ENCODE peak calls at places on chromosome 18, in six cellular contexts. C, G, E, D, F and V are unnamed samples.

GRCh38 chr18:78875268-78875997 is 104.2 kb upstream of the SALL3 start:
- DNase-seq in C (peak; percentile 12), G (no peak), E (no peak), D (no peak), F (peak; percentile 10), V (no peak)

GRCh38 chr18:25875574-25875973 is 214.8 kb downstream of the SS18 start:
- DNase-seq in C (no peak), G (no peak), E (no peak), D (no peak), F (no peak), V (no peak)

GRCh38 chr18:10070581-10071000 is 156.8 kb downstream of the VAPA start:
- DNase-seq in C (no peak), G (no peak), E (peak; percentile 56), D (no peak), F (no peak), V (no peak)

GRCh38 chr18:70151554-70152130 is 53.8 kb downstream of the RTTN start:
- DNase-seq in C (no peak), G (no peak), E (no peak), D (no peak), F (no peak), V (no peak)

GRCh38 chr18:2050016-2050415 is 521.3 kb downstream of the METTL4 start:
- DNase-seq in C (no peak), G (no peak), E (no peak), D (no peak), F (no peak), V (no peak)

GRCh38 chr18:68053290-68053689 is 536.8 kb upstream of the DSEL start:
- DNase-seq in C (no peak), G (no peak), E (no peak), D (no peak), F (no peak), V (no peak)

GRCh38 chr18:3093624-3094354 is 80.8 kb upstream of the LPIN2 start:
- DNase-seq in C (no peak), G (no peak), E (no peak), D (no peak), F (no peak), V (no peak)

GRCh38 chr18:13376841-13377351 is 158.3 kb downstream of the LDLRAD4 start:
- DNase-seq in C (no peak), G (no peak), E (no peak), D (no peak), F (peak; percentile 69), V (no peak)

GRCh38 chr18:58005885-58006523 is 38.0 kb upstream of the NEDD4L start:
- DNase-seq in C (no peak), G (no peak), E (no peak), D (no peak), F (no peak), V (no peak)

GRCh38 chr18:37456395-37456794 is 109.2 kb downstream of the CELF4 start:
- DNase-seq in C (no peak), G (no peak), E (no peak), D (no peak), F (no peak), V (no peak)

GRCh38 chr18:6414118-6414722 is 491 bp downstream of the L3MBTL4 start:
- DNase-seq in C (peak; percentile 24), G (no peak), E (no peak), D (peak; percentile 92), F (no peak), V (no peak)

GRCh38 chr18:2420367-2420766 is 150.9 kb downstream of the METTL4 start:
- DNase-seq in C (no peak), G (no peak), E (no peak), D (no peak), F (no peak), V (no peak)

GRCh38 chr18:23565916-23566547 is 20.3 kb downstream of the NPC1 start:
- DNase-seq in C (no peak), G (no peak), E (no peak), D (no peak), F (no peak), V (no peak)

GRCh38 chr18:29523371-29523770 is 1346.4 kb upstream of the CDH2 start:
- DNase-seq in C (no peak), G (no peak), E (no peak), D (no peak), F (no peak), V (no peak)

GRCh38 chr18:55868909-55869308 is 280.9 kb upstream of the TCF4 start:
- DNase-seq in C (no peak), G (no peak), E (peak; percentile 31), D (no peak), F (no peak), V (no peak)

GRCh38 chr18:57243624-57244179 is 96.8 kb downstream of the BOD1L2 start:
- DNase-seq in C (no peak), G (no peak), E (no peak), D (no peak), F (no peak), V (no peak)

GRCh38 chr18:47756364-47757016 is 174.0 kb downstream of the SMAD2 start:
- DNase-seq in C (peak; percentile 41), G (peak; percentile 50), E (peak; percentile 32), D (peak; percentile 79), F (peak; percentile 19), V (no peak)

GRCh38 chr18:48264508-48264907 is 144.7 kb downstream of the ZBTB7C start:
- DNase-seq in C (no peak), G (no peak), E (no peak), D (no peak), F (no peak), V (peak; percentile 14)

GRCh38 chr18:77111449-77112160 is 21.0 kb downstream of the MBP start:
- DNase-seq in C (no peak), G (no peak), E (no peak), D (no peak), F (no peak), V (no peak)

GRCh38 chr18:22846088-22846683 is 86.9 kb upstream of the RBBP8 start:
- DNase-seq in C (no peak), G (no peak), E (no peak), D (no peak), F (no peak), V (no peak)

GRCh38 chr18:505483-506122 is 5.1 kb upstream of the COLEC12 start:
- DNase-seq in C (no peak), G (no peak), E (no peak), D (no peak), F (no peak), V (no peak)

GRCh38 chr18:54426085-54426665 is 68.5 kb downstream of the C18orf54 start:
- DNase-seq in C (no peak), G (no peak), E (no peak), D (no peak), F (no peak), V (no peak)

GRCh38 chr18:5975111-5975622 is 79.8 kb upstream of the TMEM200C start:
- DNase-seq in C (no peak), G (no peak), E (peak; percentile 35), D (no peak), F (no peak), V (peak; percentile 46)